ENCODE peak calls at places on chromosome 16, in six cellular contexts. A, Z, G, Y, F and V are unnamed samples.

GRCh38 chr16:48576927-48577326 is 33.1 kb downstream of the N4BP1 start:
- DNase-seq in A (peak; percentile 78), Z (no peak), G (no peak), Y (peak; percentile 6), F (no peak), V (no peak)

GRCh38 chr16:72291531-72291981 is 119.6 kb upstream of the PMFBP1 start:
- DNase-seq in A (peak; percentile 92), Z (no peak), G (peak; percentile 70), Y (peak; percentile 16), F (no peak), V (no peak)

GRCh38 chr16:72021043-72021442 is 12.5 kb downstream of the DHODH start:
- DNase-seq in A (no peak), Z (no peak), G (no peak), Y (no peak), F (no peak), V (no peak)

GRCh38 chr16:89565506-89566372 is 5.3 kb downstream of the RPL13 start:
- DNase-seq in A (peak; percentile 79), Z (no peak), G (no peak), Y (peak; percentile 74), F (no peak), V (peak; percentile 74)

GRCh38 chr16:426115-426905 is 861 bp downstream of the RAB11FIP3 start:
- DNase-seq in A (peak; percentile 16), Z (no peak), G (no peak), Y (peak; percentile 23), F (peak; percentile 14), V (peak; percentile 25)

GRCh38 chr16:57786632-57787518 is 15.4 kb downstream of the KIFC3 start:
- DNase-seq in A (no peak), Z (no peak), G (no peak), Y (no peak), F (peak; percentile 82), V (peak; percentile 54)

GRCh38 chr16:89598199-89598598 is 15.2 kb upstream of the DPEP1 start:
- DNase-seq in A (no peak), Z (no peak), G (no peak), Y (no peak), F (no peak), V (no peak)

GRCh38 chr16:78576941-78577340 is 477.5 kb downstream of the WWOX start:
- DNase-seq in A (peak; percentile 9), Z (no peak), G (no peak), Y (no peak), F (no peak), V (no peak)

GRCh38 chr16:17396762-17397498 is 73.8 kb downstream of the XYLT1 start:
- DNase-seq in A (no peak), Z (peak; percentile 61), G (no peak), Y (no peak), F (peak; percentile 35), V (no peak)

GRCh38 chr16:47018223-47018891 is 44.9 kb upstream of the DNAJA2 start:
- DNase-seq in A (peak; percentile 56), Z (no peak), G (no peak), Y (peak; percentile 50), F (no peak), V (peak; percentile 55)

GRCh38 chr16:1818873-1819525 is 7.6 kb downstream of the HAGH start:
- DNase-seq in A (no peak), Z (no peak), G (no peak), Y (no peak), F (no peak), V (no peak)

GRCh38 chr16:51762081-51762995 is 611.3 kb upstream of the SALL1 start:
- DNase-seq in A (peak; percentile 49), Z (peak; percentile 37), G (peak; percentile 53), Y (peak; percentile 37), F (peak; percentile 55), V (peak; percentile 85)

GRCh38 chr16:75272097-75272548 is 20.7 kb upstream of the BCAR1 start:
- DNase-seq in A (no peak), Z (no peak), G (no peak), Y (no peak), F (no peak), V (no peak)

GRCh38 chr16:85821441-85821901 is 22.0 kb downstream of the COX4I1 start:
- DNase-seq in A (peak; percentile 49), Z (peak; percentile 68), G (peak; percentile 57), Y (peak; percentile 72), F (peak; percentile 62), V (peak; percentile 84)

GRCh38 chr16:75007443-75007842 is 8.6 kb downstream of the ZNRF1 start:
- DNase-seq in A (no peak), Z (no peak), G (no peak), Y (no peak), F (no peak), V (no peak)

GRCh38 chr16:77238593-77238992 is 39.4 kb downstream of the SYCE1L start:
- DNase-seq in A (peak; percentile 27), Z (no peak), G (no peak), Y (no peak), F (no peak), V (no peak)

GRCh38 chr16:1659071-1659470 is 19.0 kb upstream of the JPT2 start:
- DNase-seq in A (no peak), Z (no peak), G (no peak), Y (no peak), F (no peak), V (no peak)

DNA sequence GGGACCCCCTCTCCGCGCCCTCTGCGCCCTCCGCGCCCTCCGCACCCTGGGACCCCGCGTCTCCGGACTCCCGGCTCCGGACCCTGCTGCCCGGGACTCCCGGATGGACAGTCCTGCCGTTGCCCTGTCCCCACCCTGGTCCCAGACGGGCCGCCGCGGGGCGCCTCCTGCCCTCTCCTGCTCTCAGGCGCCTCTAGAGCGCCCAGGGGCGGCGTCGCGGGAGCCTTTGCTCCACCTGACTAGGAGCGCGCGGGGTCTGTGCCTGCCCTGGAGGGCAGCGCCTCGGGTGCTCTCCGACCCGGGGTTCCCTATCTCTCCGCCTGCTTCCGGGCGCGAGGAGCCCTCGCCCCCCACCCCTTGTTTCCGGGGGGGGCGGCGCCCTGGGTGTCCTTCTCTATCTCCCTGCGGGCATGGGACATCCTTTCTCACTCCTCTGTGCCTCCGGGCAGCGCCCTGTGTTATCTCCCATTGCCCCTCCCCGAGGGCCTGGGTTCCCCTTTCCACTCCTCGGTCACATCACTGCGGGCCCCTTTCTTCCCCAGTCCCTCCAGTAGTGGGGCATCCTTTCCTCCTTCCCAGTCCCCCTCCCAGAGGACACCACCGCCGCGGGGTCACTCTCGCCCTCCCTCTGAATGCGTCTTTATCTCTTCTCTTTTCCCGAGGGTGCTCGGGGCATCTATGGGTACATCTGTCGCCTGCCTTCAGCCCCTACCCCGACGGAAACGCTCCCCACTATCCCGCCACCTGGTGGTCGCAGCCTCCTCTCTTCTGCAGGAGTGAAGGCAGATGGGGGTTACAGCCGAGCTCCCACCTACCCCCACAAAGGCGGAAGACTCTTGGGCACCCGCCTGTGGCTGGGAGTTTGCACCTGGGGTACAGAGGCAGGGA is 865 bp downstream of the PRKCB start:
- DNase-seq in A (no peak), Z (no peak), G (no peak), Y (no peak), F (no peak), V (peak; percentile 77)
- H3K4me3 ChIP-seq in A (no peak overlapping the region), Z (peak overlapping the region; percentile 57), G (no peak overlapping the region), Y (no peak overlapping the region), F (peak overlapping the region; percentile 42), V (peak overlapping the region; percentile 24)

DNA sequence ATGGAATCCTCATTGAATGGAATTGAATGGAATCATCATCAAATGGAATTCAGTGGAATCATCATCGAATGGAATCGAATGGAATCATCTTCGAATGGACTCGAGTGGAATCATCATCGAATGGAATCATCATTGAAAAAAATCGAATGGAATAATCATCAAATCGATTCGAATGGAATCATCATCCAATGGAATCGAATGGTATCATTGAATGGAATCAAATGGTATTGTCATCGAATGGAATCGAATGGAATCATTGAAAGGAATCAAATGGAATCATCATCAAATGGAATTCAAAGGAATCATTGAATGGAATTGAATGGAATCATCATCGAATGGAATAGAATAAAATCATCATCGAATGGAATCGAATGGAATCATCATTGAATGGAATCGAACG is 619.3 kb downstream of the TP53TG3F start:
- DNase-seq in A (peak; percentile 38), Z (no peak), G (peak; percentile 36), Y (no peak), F (no peak), V (no peak)
- H3K9me3 ChIP-seq in A (peaks cover 87% of the 10 kb centered on the region), Z (peaks cover 34% of the 10 kb centered on the region), G (peaks cover 7% of the 10 kb centered on the region), Y (peaks cover 81% of the 10 kb centered on the region), F (peaks cover 64% of the 10 kb centered on the region), V (peaks cover 96% of the 10 kb centered on the region)

DNA sequence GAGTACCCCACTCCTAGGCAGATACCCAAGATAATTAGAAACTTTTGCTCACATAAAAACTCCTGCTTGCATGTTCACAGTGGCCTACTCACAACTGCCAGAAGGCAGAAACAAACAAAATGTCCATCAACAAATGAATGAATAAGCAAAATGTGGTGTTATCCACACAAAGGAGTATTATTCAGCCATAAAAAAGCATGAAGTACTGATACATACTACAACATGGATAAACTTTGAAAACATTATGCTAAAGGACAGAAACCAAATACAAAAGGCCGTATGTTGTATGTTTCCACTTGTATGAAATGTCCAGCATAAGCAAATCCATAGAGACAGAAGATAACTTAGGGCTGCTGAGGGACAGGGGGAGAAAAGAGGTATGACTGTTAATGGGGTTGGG is 1.9 kb downstream of the HSDL1 start:
- DNase-seq in A (no peak), Z (no peak), G (no peak), Y (no peak), F (no peak), V (no peak)
- H3K4me3 ChIP-seq in A (no peak overlapping the region), Z (no peak overlapping the region), G (no peak overlapping the region), Y (peak overlapping the region; percentile 65), F (no peak overlapping the region), V (no peak overlapping the region)

DNA sequence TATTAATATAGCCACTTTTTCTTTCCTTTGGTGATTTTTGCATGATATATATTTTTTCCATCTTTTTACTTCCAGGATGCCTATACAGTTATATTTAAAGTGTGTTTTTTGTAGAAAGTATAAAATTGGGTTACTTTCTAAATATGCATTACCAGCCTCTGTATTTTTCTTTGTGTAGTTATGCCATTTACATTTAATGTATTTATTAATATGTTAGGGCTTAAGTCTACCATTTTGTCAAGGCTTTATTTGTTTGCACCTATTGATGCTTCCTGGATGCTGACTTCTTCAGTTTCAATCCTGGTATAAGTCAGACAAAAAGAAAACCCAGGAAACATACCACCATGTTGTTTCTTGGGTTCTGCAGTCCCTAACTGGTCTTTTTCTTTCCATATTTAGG is 911.1 kb upstream of the GOT2 start:
- DNase-seq in A (no peak), Z (no peak), G (no peak), Y (no peak), F (no peak), V (no peak)
- H3K9me3 ChIP-seq in A (no peaks in the 10 kb centered on the region), Z (peaks cover 9% of the 10 kb centered on the region), G (no peaks in the 10 kb centered on the region), Y (no peaks in the 10 kb centered on the region), F (peaks cover 4% of the 10 kb centered on the region), V (peaks cover 61% of the 10 kb centered on the region)

GRCh38 chr16:87064731-87065720 is 252.2 kb downstream of the C16orf95 start:
- DNase-seq in A (no peak), Z (no peak), G (no peak), Y (no peak), F (peak; percentile 2), V (no peak)

GRCh38 chr16:87063543-87063942 is 253.6 kb downstream of the C16orf95 start:
- DNase-seq in A (no peak), Z (no peak), G (no peak), Y (no peak), F (no peak), V (no peak)

GRCh38 chr16:87061521-87061920 is 255.7 kb downstream of the C16orf95 start:
- DNase-seq in A (no peak), Z (no peak), G (no peak), Y (no peak), F (no peak), V (no peak)

GRCh38 chr16:87060026-87060986 is 256.9 kb downstream of the C16orf95 start:
- DNase-seq in A (no peak), Z (peak; percentile 64), G (peak; percentile 32), Y (no peak), F (peak; percentile 18), V (no peak)

GRCh38 chr16:87062569-87063442 is 254.4 kb downstream of the C16orf95 start:
- DNase-seq in A (peak; percentile 28), Z (peak; percentile 73), G (no peak), Y (peak; percentile 33), F (peak; percentile 73), V (peak; percentile 53)
- H3K4me3 ChIP-seq in A (peak overlapping the region; percentile 29), Z (peak overlapping the region; percentile 49), G (peak overlapping the region; percentile 37), Y (no peak overlapping the region), F (peak overlapping the region; percentile 21), V (no peak overlapping the region)